ENCODE peak calls at places on chromosome 20, in ten cellular contexts. T, I, C, P, M, R, U, K, Q and X are unnamed samples.

GRCh38 chr20:3783068-3783489 is 1.8 kb upstream of the SPEF1 start:
- DNase-seq in T (no peak), I (no peak), C (no peak), U (no peak), Q (peak; percentile 53), R (no peak), M (no peak), P (no peak), K (no peak), X (no peak)

GRCh38 chr20:32564921-32565734 is 20.0 kb downstream of the NOL4L start:
- DNase-seq in T (peak; percentile 43), K (no peak), Q (peak; percentile 87), R (no peak), C (no peak), P (peak; percentile 54), M (no peak), U (no peak), I (peak; percentile 27), X (no peak)

GRCh38 chr20:35992713-35993335 is 24.4 kb downstream of the CNBD2 start:
- DNase-seq in C (no peak), P (peak; percentile 37), R (no peak), T (no peak), Q (no peak), M (peak; percentile 86), I (peak; percentile 35), U (peak; percentile 81), K (peak; percentile 40), X (peak; percentile 22)

GRCh38 chr20:3172933-3173581 is at the start of gene LZTS3:
- DNase-seq in I (peak; percentile 76), K (peak; percentile 52), Q (peak; percentile 80), M (peak; percentile 84), C (peak; percentile 76), U (peak; percentile 63), T (peak; percentile 81), P (peak; percentile 74), R (no peak), X (no peak)

GRCh38 chr20:9261781-9262180 is 192.9 kb downstream of the PLCB4 start:
- DNase-seq in Q (no peak), U (no peak), I (no peak), M (no peak), C (no peak), T (no peak), R (no peak), K (no peak), P (no peak), X (no peak)

GRCh38 chr20:44358776-44359175 is 3.3 kb downstream of the HNF4A start:
- DNase-seq in K (no peak), R (no peak), C (no peak), U (no peak), T (no peak), Q (no peak), P (no peak), M (no peak), I (no peak), X (no peak)

GRCh38 chr20:17624070-17624469 is 54.2 kb downstream of the DSTN start:
- DNase-seq in R (no peak), P (peak; percentile 4), I (no peak), C (no peak), K (no peak), T (peak; percentile 17), Q (no peak), U (no peak), M (no peak), X (no peak)

GRCh38 chr20:52103911-52104545 is 87.6 kb downstream of the ZFP64 start:
- DNase-seq in P (no peak), U (no peak), T (no peak), C (no peak), Q (no peak), M (no peak), I (no peak), K (peak; percentile 42), R (no peak), X (no peak)

GRCh38 chr20:12570371-12570770 is 438.4 kb upstream of the SPTLC3 start:
- DNase-seq in P (no peak), T (peak; percentile 37), U (peak; percentile 76), C (no peak), M (no peak), Q (no peak), K (no peak), I (no peak), R (no peak), X (no peak)

GRCh38 chr20:57619053-57619831 is 984 bp downstream of the ZBP1 start:
- DNase-seq in I (no peak), T (no peak), U (no peak), P (no peak), C (no peak), M (no peak), K (no peak), Q (peak; percentile 86), R (no peak), X (no peak)

GRCh38 chr20:49889943-49890650 is 25.2 kb downstream of the SPATA2 start:
- DNase-seq in T (no peak), I (no peak), M (no peak), R (no peak), K (no peak), P (no peak), C (no peak), Q (no peak), U (no peak), X (no peak)
- TF ChIP-seq CTCF in T (no peak), I (no peak), M (peak; percentile 25), R (no peak), K (no peak), P (no peak), C (peak; percentile 37), Q (peak; percentile 38), U (peak; percentile 77), X (no peak)

DNA sequence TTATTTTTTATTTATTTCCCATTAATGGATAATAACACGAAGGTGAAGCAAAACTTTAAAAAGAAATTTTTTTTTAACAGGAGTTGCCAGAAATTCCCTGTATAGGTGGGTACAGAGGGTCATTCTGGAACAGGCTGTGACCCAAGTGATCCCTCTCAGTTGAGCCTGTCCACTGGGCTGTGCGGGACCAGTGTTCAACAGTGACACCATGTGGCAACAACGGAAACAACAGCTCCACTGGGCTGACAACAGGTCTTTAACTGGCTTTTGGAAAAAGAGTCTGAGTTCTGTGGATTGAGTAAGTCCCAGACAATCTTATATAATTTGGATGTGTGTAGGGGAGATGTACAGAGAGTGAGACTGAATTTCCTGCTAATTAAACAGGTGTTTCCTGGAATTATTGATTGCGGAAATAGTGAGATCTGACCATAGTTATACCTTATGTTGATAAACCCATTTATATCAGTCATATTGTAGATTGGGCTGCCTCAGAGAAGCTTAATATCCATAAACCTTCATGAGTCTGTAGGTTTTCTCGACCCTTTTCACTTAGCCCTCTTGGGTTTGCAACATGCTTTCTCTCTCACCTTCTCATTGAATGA is 17.6 kb downstream of the KIAA1755 start:
- DNase-seq in T (no peak), R (no peak), I (no peak), P (no peak), K (no peak), Q (no peak), M (peak; percentile 71), U (peak; percentile 31), C (no peak), X (no peak)
- TF ChIP-seq CTCF in T (peak; percentile 8), R (peak; percentile 41), I (no peak), P (peak; percentile 12), K (peak; percentile 34), Q (peak; percentile 22), M (peak; percentile 75), U (peak; percentile 62), C (peak; percentile 51), X (peak; percentile 35)

DNA sequence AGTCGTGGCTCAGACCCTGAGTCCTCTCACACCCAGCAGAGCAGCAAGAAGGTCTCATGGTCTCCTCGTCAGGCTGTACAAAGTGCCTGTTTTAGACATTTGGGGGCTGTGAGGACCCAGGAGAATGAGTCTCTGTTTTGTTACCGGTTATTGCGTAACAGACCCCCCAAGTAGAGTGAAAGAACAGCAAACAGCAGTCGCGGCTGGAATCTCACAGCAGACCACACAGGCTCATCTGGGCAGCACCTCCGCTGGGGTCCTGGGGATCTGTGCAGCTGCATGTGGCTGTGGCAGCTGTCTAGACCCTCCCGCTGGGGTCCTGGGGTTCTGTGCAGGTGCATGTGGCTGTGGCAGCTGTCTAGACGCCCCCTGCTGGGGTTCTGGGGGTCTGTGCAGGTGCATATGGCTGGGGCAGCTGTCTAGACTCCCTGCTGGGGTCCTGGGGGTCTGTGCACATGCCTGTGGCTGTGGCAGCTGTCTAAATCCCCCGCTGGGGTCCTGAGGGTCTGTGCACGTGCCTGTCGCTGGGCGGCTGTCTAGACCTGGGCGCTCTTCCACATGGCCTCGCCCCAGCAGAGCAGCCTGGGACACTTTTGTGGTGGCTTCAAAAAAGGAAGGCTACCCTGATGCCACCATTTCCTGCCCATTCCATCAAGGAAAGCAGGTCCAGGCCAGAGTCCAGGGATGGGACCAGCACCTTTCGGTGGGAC is 24.7 kb downstream of the ENTPD6 start:
- DNase-seq in P (no peak), Q (no peak), R (no peak), C (no peak), M (no peak), I (no peak), K (no peak), U (no peak), T (no peak), X (no peak)
- TF ChIP-seq CTCF in P (no peak), Q (peak; percentile 24), R (peak; percentile 23), C (peak; percentile 51), M (peak; percentile 22), I (no peak), K (no peak), U (peak; percentile 61), T (no peak), X (peak; percentile 30)

GRCh38 chr20:2146080-2146867 is 44.6 kb downstream of the STK35 start:
- DNase-seq in C (no peak), Q (no peak), T (no peak), M (no peak), U (no peak), I (no peak), R (no peak), P (no peak), K (no peak), X (no peak)

GRCh38 chr20:2143594-2143993 is 42.0 kb downstream of the STK35 start:
- DNase-seq in C (no peak), R (no peak), P (no peak), U (no peak), I (no peak), M (no peak), K (no peak), T (no peak), Q (no peak), X (no peak)

GRCh38 chr20:2142649-2143048 is 41.0 kb downstream of the STK35 start:
- DNase-seq in T (no peak), I (peak; percentile 48), Q (no peak), U (no peak), K (no peak), M (no peak), R (no peak), C (no peak), P (no peak), X (no peak)

GRCh38 chr20:2145376-2145775 is 43.7 kb downstream of the STK35 start:
- DNase-seq in M (no peak), Q (no peak), C (no peak), K (peak; percentile 48), T (no peak), U (no peak), P (no peak), R (no peak), I (no peak), X (no peak)

DNA sequence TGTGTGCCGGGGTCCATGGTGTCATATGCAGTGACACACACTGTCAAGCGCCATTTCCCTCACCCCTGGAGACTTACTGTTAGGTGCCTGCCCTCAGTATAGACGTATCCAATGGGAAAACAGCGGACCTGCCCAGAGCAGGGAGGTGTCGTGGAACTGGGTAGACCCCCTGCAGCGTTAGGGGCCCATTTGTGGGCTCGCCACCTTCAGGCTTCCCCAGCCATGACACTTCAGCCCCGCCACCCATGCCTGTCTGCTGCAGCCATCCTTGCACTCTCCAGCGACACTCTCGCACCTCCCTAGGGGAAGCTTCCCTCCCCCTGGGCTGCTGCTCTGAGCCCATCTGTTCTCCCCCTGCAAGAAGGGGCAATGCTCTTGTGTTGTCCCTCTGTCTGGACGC is 43.2 kb downstream of the STK35 start:
- DNase-seq in P (no peak), C (no peak), M (no peak), T (no peak), R (no peak), Q (no peak), U (no peak), K (no peak), I (no peak), X (no peak)
- TF ChIP-seq CTCF in P (no peak), C (no peak), M (no peak), T (no peak), R (no peak), Q (no peak), U (no peak), K (no peak), I (no peak), X (no peak)